ENCODE peak calls at places on chromosome 20, in eight cellular contexts. P is fibroblast of lung, X is heart right ventricle, J is Calu3, Q is AG10803, U is uterus, L is testis, Y is RWPE1. W is an unnamed sample.

GRCh38 chr20:31721408-31722332 is 998 bp downstream of the BCL2L1 start:
- DNase-seq in L (no peak), Q (no peak), X (no peak), U (no peak), J (no peak), Y (no peak), P (no peak), W (no peak)

GRCh38 chr20:57038608-57039440 is 227.6 kb downstream of the BMP7 start:
- DNase-seq in L (no peak), J (no peak), X (no peak), Y (no peak), Q (peak; percentile 43), P (no peak), U (no peak), W (no peak)

GRCh38 chr20:57395111-57395959 is 4.1 kb downstream of the RBM38 start:
- DNase-seq in U (peak; percentile 68), L (peak; percentile 85), P (peak; percentile 88), X (peak; percentile 82), Y (peak; percentile 76), J (no peak), Q (peak; percentile 66), W (peak; percentile 83)

GRCh38 chr20:61974357-61974665 is 91.4 kb downstream of the TAF4 start:
- DNase-seq in P (no peak), X (no peak), J (no peak), Q (no peak), U (no peak), L (no peak), Y (no peak), W (no peak)

GRCh38 chr20:37673429-37673828 is 20.4 kb upstream of the CTNNBL1 start:
- DNase-seq in Y (no peak), L (no peak), J (no peak), P (no peak), X (no peak), Q (no peak), U (no peak), W (no peak)

GRCh38 chr20:16514145-16514544 is 59.1 kb downstream of the KIF16B start:
- DNase-seq in P (no peak), Q (no peak), L (no peak), X (no peak), J (no peak), Y (no peak), U (no peak), W (no peak)

GRCh38 chr20:8255945-8256632 is 124.0 kb downstream of the PLCB1 start:
- DNase-seq in Y (no peak), X (no peak), L (no peak), U (no peak), J (no peak), Q (no peak), P (peak; percentile 8), W (no peak)

GRCh38 chr20:61166324-61166723 is 85.7 kb upstream of the CDH4 start:
- DNase-seq in U (no peak), L (no peak), J (no peak), X (no peak), P (peak; percentile 57), Y (peak; percentile 65), Q (peak; percentile 47), W (peak; percentile 43)

GRCh38 chr20:31833130-31833930 is 12.1 kb downstream of the FOXS1 start:
- DNase-seq in P (no peak), Q (no peak), Y (peak; percentile 74), U (peak; percentile 53), L (peak; percentile 78), J (peak; percentile 84), X (peak; percentile 69), W (peak; percentile 39)

GRCh38 chr20:48716086-48716485 is 111.7 kb downstream of the PREX1 start:
- DNase-seq in X (no peak), Y (no peak), J (no peak), L (no peak), U (no peak), Q (no peak), P (no peak), W (no peak)

GRCh38 chr20:57847104-57847503 is 137.3 kb upstream of the PMEPA1 start:
- DNase-seq in X (no peak), U (no peak), Q (no peak), L (no peak), Y (no peak), J (no peak), P (peak; percentile 14), W (no peak)

GRCh38 chr20:44747166-44748004 is 1.7 kb downstream of the KCNK15 start:
- DNase-seq in P (peak; percentile 60), U (peak; percentile 75), Y (peak; percentile 93), L (peak; percentile 92), X (peak; percentile 71), J (peak; percentile 98), Q (peak; percentile 72), W (peak; percentile 86)

GRCh38 chr20:19889011-19889953 is 127.9 kb upstream of the NAA20 start:
- DNase-seq in L (peak; percentile 38), Q (peak; percentile 88), J (no peak), P (peak; percentile 91), X (peak; percentile 84), U (peak; percentile 60), Y (peak; percentile 38), W (peak; percentile 82)

GRCh38 chr20:38625896-38626295 is 24.3 kb downstream of the ARHGAP40 start:
- DNase-seq in X (no peak), Y (no peak), P (no peak), U (no peak), L (no peak), J (no peak), Q (no peak), W (no peak)

GRCh38 chr20:47459344-47460073 is 42.2 kb upstream of the NCOA3 start:
- DNase-seq in X (no peak), J (no peak), P (no peak), L (no peak), Q (no peak), U (no peak), Y (no peak), W (no peak)

GRCh38 chr20:51767018-51767866 is 948 bp downstream of the ATP9A start:
- DNase-seq in Q (peak; percentile 20), Y (peak; percentile 87), P (peak; percentile 36), J (peak; percentile 100), U (peak; percentile 64), X (peak; percentile 49), L (peak; percentile 94), W (peak; percentile 16)

GRCh38 chr20:36824142-36824940 is 50.8 kb upstream of the DSN1 start:
- DNase-seq in J (no peak), P (peak; percentile 63), Y (no peak), Q (no peak), U (no peak), X (no peak), L (no peak), W (no peak)

GRCh38 chr20:12305555-12305954 is 387.9 kb downstream of the BTBD3 start:
- DNase-seq in X (peak; percentile 7), J (no peak), L (no peak), Q (no peak), Y (no peak), P (no peak), U (no peak), W (peak; percentile 0)

GRCh38 chr20:62120990-62121775 is 1.1 kb upstream of the LSM14B start:
- DNase-seq in P (no peak), J (no peak), X (no peak), L (peak; percentile 41), Q (peak; percentile 70), Y (no peak), U (peak; percentile 40), W (peak; percentile 80)

GRCh38 chr20:20487811-20488210 is 119.9 kb downstream of the INSM1 start:
- DNase-seq in L (no peak), Q (peak; percentile 54), P (peak; percentile 93), U (no peak), Y (no peak), J (no peak), X (no peak), W (no peak)

GRCh38 chr20:44153636-44154043 is 33.3 kb downstream of the JPH2 start:
- DNase-seq in X (no peak), J (no peak), L (no peak), U (peak; percentile 76), P (peak; percentile 80), Q (peak; percentile 76), Y (no peak), W (peak; percentile 13)

GRCh38 chr20:60035486-60035885 is 77.3 kb downstream of the CDH26 start:
- DNase-seq in X (no peak), J (no peak), U (no peak), L (no peak), Y (no peak), Q (no peak), P (no peak), W (no peak)
- TF ChIP-seq CTCF in X (no peak), J (no peak), U (no peak), L (no peak), Y (no peak), Q (no peak), P (no peak), W (no peak)

DNA sequence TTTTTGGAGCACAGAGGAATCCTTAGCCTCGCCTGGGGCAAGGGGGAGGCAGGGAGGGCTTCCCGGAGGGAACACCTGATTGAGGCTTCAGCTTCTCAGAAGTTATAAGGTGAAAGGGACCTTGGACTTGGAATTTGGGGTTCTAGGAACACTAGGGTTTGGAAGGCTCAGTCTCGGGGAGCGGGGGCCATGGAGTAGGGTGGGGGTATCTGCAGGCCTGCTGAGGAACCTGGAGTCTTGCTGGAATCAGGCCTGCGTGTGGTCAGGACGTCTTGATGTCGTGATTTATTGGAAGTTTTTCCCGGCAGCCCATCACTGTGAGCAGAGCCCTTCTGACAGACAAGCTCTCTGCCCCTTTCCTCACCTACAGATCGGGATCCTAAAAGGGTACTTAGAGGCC is 50.7 kb downstream of the EFCAB8 start:
- DNase-seq in P (no peak), J (no peak), X (no peak), Q (no peak), L (no peak), Y (no peak), U (no peak), W (no peak)
- TF ChIP-seq CTCF in P (no peak), J (no peak), X (no peak), Q (no peak), L (no peak), Y (no peak), U (no peak), W (no peak)

DNA sequence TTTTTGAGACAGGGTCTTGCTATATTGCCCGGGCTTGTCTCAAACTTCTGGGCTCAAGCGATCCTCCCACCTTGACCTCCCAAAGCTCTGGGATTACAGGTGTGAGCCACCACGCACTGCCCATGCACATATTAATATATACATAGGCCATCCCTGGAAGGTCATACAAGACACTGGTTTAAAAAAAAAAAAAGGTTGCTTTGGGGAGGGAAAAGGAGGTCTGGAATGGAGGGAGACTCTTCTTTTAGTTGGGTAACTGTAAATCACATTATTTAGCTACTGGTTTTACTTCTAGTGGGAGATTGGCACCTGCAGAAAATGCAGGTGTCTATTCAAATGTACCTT is 4.1 kb upstream of the SNAI1 start:
- DNase-seq in Q (no peak), Y (no peak), L (no peak), P (no peak), X (no peak), J (no peak), U (no peak), W (no peak)
- TF ChIP-seq CTCF in Q (no peak), Y (no peak), L (no peak), P (no peak), X (no peak), J (no peak), U (no peak), W (no peak)

GRCh38 chr20:64069614-64070243 is 6.7 kb downstream of the TCEA2 start:
- DNase-seq in L (peak; percentile 37), Y (peak; percentile 72), P (no peak), Q (no peak), J (peak; percentile 84), X (no peak), U (no peak), W (no peak)
- TF ChIP-seq CTCF in L (peak; percentile 62), Y (peak; percentile 95), P (peak; percentile 71), Q (peak; percentile 63), J (peak; percentile 96), X (peak; percentile 70), U (peak; percentile 22), W (peak; percentile 75)

GRCh38 chr20:24102290-24102689 is 113.7 kb upstream of the GGTLC1 start:
- DNase-seq in Q (no peak), Y (no peak), J (peak; percentile 6), X (no peak), P (no peak), U (no peak), L (peak; percentile 28), W (no peak)
- TF ChIP-seq CTCF in Q (peak; percentile 37), Y (no peak), J (no peak), X (no peak), P (peak; percentile 21), U (no peak), L (no peak), W (peak; percentile 16)

W was measured in fibroblast of the aortic adventitia.